ENCODE peak calls at places on chromosomes 16 and 17, in ten cellular contexts. V, H, D, L, Y, R, B, M, P and O are unnamed samples.

GRCh38 chr16:81112453-81112852 is 16.3 kb upstream of the GCSH start:
- DNase-seq in H (no peak), D (no peak), R (no peak), V (no peak), L (no peak), M (no peak), P (no peak), Y (no peak), B (no peak), O (no peak)

GRCh38 chr16:75218256-75219076 is at the start of gene CTRB1:
- DNase-seq in B (peak), V (no peak), M (no peak), D (no peak), R (peak), Y (no peak), P (no peak), H (no peak), L (no peak), O (no peak)

GRCh38 chr17:41599680-41600079 is 12.9 kb downstream of the KRT16 start:
- DNase-seq in P (no peak), Y (no peak), B (no peak), H (no peak), R (no peak), V (no peak), M (no peak), L (no peak), D (no peak), O (no peak)

GRCh38 chr17:6402258-6402657 is 32.7 kb downstream of the AIPL1 start:
- DNase-seq in M (no peak), Y (no peak), D (no peak), B (no peak), P (no peak), R (no peak), L (no peak), V (no peak), H (no peak), O (no peak)

GRCh38 chr17:42362245-42362961 is 25.8 kb downstream of the STAT3 start:
- DNase-seq in Y (peak), R (no peak), B (no peak), P (no peak), H (no peak), L (no peak), M (no peak), V (no peak), D (no peak), O (no peak)

GRCh38 chr16:58579587-58579986 is 50.0 kb downstream of the CNOT1 start:
- DNase-seq in Y (no peak), V (no peak), B (no peak), R (no peak), D (no peak), P (no peak), H (no peak), M (no peak), L (no peak), O (no peak)

GRCh38 chr17:15436399-15437369 is 30.7 kb downstream of the CDRT4 start:
- DNase-seq in R (peak), V (no peak), Y (no peak), L (peak), D (peak), B (no peak), P (peak), M (peak), H (no peak), O (peak)

GRCh38 chr16:67552476-67552875 is 9.8 kb upstream of the CTCF start:
- DNase-seq in V (no peak), P (no peak), H (no peak), Y (no peak), M (no peak), R (no peak), L (peak), B (no peak), D (no peak), O (no peak)

GRCh38 chr16:55035037-55035436 is 104.4 kb downstream of the IRX5 start:
- DNase-seq in R (peak), M (no peak), Y (no peak), B (peak), H (no peak), V (no peak), L (no peak), D (peak), P (peak), O (no peak)

GRCh38 chr17:68790481-68790880 is 164.7 kb downstream of the ABCA8 start:
- DNase-seq in L (no peak), M (peak), R (no peak), H (no peak), D (no peak), Y (no peak), B (no peak), P (no peak), V (no peak), O (no peak)

GRCh38 chr17:18949566-18949965 is 2.4 kb upstream of the SLC5A10 start:
- DNase-seq in V (no peak), P (no peak), R (no peak), Y (no peak), M (peak), B (no peak), H (no peak), L (peak), D (no peak), O (no peak)

GRCh38 chr16:66857437-66857836 is 13.2 kb downstream of the CA7 start:
- DNase-seq in Y (no peak), R (no peak), P (no peak), M (no peak), V (no peak), H (no peak), D (no peak), L (no peak), B (no peak), O (no peak)

GRCh38 chr17:16108858-16109257 is 106.5 kb downstream of the NCOR1 start:
- DNase-seq in M (no peak), H (no peak), R (no peak), P (no peak), L (no peak), V (no peak), D (no peak), B (no peak), Y (no peak), O (no peak)

GRCh38 chr17:28796062-28796461 is 46.5 kb downstream of the FAM222B start:
- DNase-seq in H (no peak), Y (no peak), L (no peak), R (no peak), D (no peak), B (no peak), M (no peak), P (no peak), V (peak), O (no peak)

GRCh38 chr17:19250421-19251141 is 13.4 kb downstream of the EPN2 start:
- DNase-seq in Y (no peak), H (no peak), L (peak), R (no peak), B (no peak), D (no peak), P (no peak), V (no peak), M (no peak), O (no peak)

GRCh38 chr16:77603656-77604055 is 118.7 kb upstream of the NUDT7 start:
- DNase-seq in D (no peak), H (no peak), L (no peak), P (no peak), M (no peak), V (no peak), R (no peak), B (no peak), Y (no peak), O (no peak)

GRCh38 chr16:15757630-15758251 is 99.1 kb downstream of the MYH11 start:
- DNase-seq in P (no peak), D (no peak), R (peak), H (no peak), M (no peak), V (no peak), Y (no peak), B (no peak), L (no peak), O (no peak)